ENCODE peak calls at places on chromosomes 5 and 9, in nine cellular contexts. One of them, this sample, is unnamed.

GRCh38 chr9:5631021-5631420 is 2.1 kb downstream of the RIC1 start:
- DNase-seq in A549: no peak
- DNase-seq in transverse colon: no peak
- DNase-seq in pancreas: no peak
- DNase-seq in hypothalamus: no peak
- DNase-seq in lower leg skin: no peak
- DNase-seq in D341Med: no peak
- DNase-seq in iris pigment epithelial cell: peak
- DNase-seq in lower lobe of right lung: no peak
- DNase-seq in this sample: no peak

GRCh38 chr5:111513175-111513520 is 813 bp upstream of the STARD4 start:
- DNase-seq in lower leg skin: no peak
- DNase-seq in D341Med: no peak
- DNase-seq in iris pigment epithelial cell: no peak
- DNase-seq in hypothalamus: no peak
- DNase-seq in pancreas: no peak
- DNase-seq in transverse colon: no peak
- DNase-seq in lower lobe of right lung: no peak
- DNase-seq in A549: no peak
- DNase-seq in this sample: peak

GRCh38 chr9:112170235-112170634 is 4.9 kb downstream of the SUSD1 start:
- DNase-seq in pancreas: no peak
- DNase-seq in D341Med: no peak
- DNase-seq in hypothalamus: no peak
- DNase-seq in iris pigment epithelial cell: peak
- DNase-seq in lower leg skin: no peak
- DNase-seq in lower lobe of right lung: peak
- DNase-seq in A549: no peak
- DNase-seq in transverse colon: peak
- DNase-seq in this sample: no peak

GRCh38 chr9:130898552-130898852 is 1.9 kb upstream of the QRFP start:
- DNase-seq in D341Med: no peak
- DNase-seq in transverse colon: peak
- DNase-seq in lower leg skin: no peak
- DNase-seq in A549: no peak
- DNase-seq in pancreas: no peak
- DNase-seq in iris pigment epithelial cell: no peak
- DNase-seq in lower lobe of right lung: no peak
- DNase-seq in hypothalamus: no peak
- DNase-seq in this sample: no peak

GRCh38 chr5:7385681-7386080 is 10.3 kb upstream of the ADCY2 start:
- DNase-seq in transverse colon: no peak
- DNase-seq in pancreas: no peak
- DNase-seq in lower lobe of right lung: no peak
- DNase-seq in D341Med: no peak
- DNase-seq in hypothalamus: no peak
- DNase-seq in iris pigment epithelial cell: no peak
- DNase-seq in lower leg skin: no peak
- DNase-seq in A549: no peak
- DNase-seq in this sample: peak

GRCh38 chr5:104347119-104347708 is 784.6 kb upstream of the NUDT12 start:
- DNase-seq in lower lobe of right lung: no peak
- DNase-seq in iris pigment epithelial cell: peak
- DNase-seq in hypothalamus: no peak
- DNase-seq in D341Med: peak
- DNase-seq in pancreas: no peak
- DNase-seq in lower leg skin: no peak
- DNase-seq in transverse colon: no peak
- DNase-seq in A549: no peak
- DNase-seq in this sample: peak

GRCh38 chr9:134442087-134442470 is 115.8 kb downstream of the RXRA start:
- DNase-seq in pancreas: peak
- DNase-seq in hypothalamus: no peak
- DNase-seq in transverse colon: no peak
- DNase-seq in A549: no peak
- DNase-seq in lower lobe of right lung: no peak
- DNase-seq in iris pigment epithelial cell: peak
- DNase-seq in D341Med: no peak
- DNase-seq in lower leg skin: peak
- DNase-seq in this sample: no peak

GRCh38 chr5:108028411-108028810 is 353.5 kb downstream of the FBXL17 start:
- DNase-seq in iris pigment epithelial cell: peak
- DNase-seq in D341Med: no peak
- DNase-seq in transverse colon: no peak
- DNase-seq in pancreas: no peak
- DNase-seq in hypothalamus: no peak
- DNase-seq in A549: no peak
- DNase-seq in lower leg skin: no peak
- DNase-seq in lower lobe of right lung: no peak
- DNase-seq in this sample: peak

GRCh38 chr9:123929177-123929869 is 603 bp downstream of the DENND1A start:
- DNase-seq in iris pigment epithelial cell: no peak
- DNase-seq in lower leg skin: peak
- DNase-seq in A549: no peak
- DNase-seq in D341Med: peak
- DNase-seq in lower lobe of right lung: peak
- DNase-seq in hypothalamus: peak
- DNase-seq in transverse colon: peak
- DNase-seq in pancreas: peak
- DNase-seq in this sample: peak

GRCh38 chr9:35566417-35566816 is 38.6 kb upstream of the TESK1 start:
- DNase-seq in iris pigment epithelial cell: no peak
- DNase-seq in lower lobe of right lung: no peak
- DNase-seq in D341Med: no peak
- DNase-seq in lower leg skin: no peak
- DNase-seq in A549: no peak
- DNase-seq in transverse colon: no peak
- DNase-seq in pancreas: no peak
- DNase-seq in hypothalamus: no peak
- DNase-seq in this sample: no peak

GRCh38 chr9:111700776-111701175 is 39.4 kb downstream of the GNG10 start:
- DNase-seq in transverse colon: peak
- DNase-seq in hypothalamus: no peak
- DNase-seq in pancreas: no peak
- DNase-seq in A549: no peak
- DNase-seq in D341Med: no peak
- DNase-seq in lower leg skin: no peak
- DNase-seq in lower lobe of right lung: no peak
- DNase-seq in iris pigment epithelial cell: no peak
- DNase-seq in this sample: no peak

GRCh38 chr9:120109242-120109641 is 470.7 kb downstream of the CDK5RAP2 start:
- DNase-seq in hypothalamus: no peak
- DNase-seq in lower leg skin: no peak
- DNase-seq in transverse colon: no peak
- DNase-seq in iris pigment epithelial cell: no peak
- DNase-seq in lower lobe of right lung: no peak
- DNase-seq in A549: peak
- DNase-seq in D341Med: peak
- DNase-seq in pancreas: no peak
- DNase-seq in this sample: peak

GRCh38 chr5:14450055-14450524 is 131.5 kb upstream of the OTULINL start:
- DNase-seq in pancreas: no peak
- DNase-seq in A549: no peak
- DNase-seq in hypothalamus: no peak
- DNase-seq in lower lobe of right lung: no peak
- DNase-seq in iris pigment epithelial cell: peak
- DNase-seq in D341Med: no peak
- DNase-seq in lower leg skin: peak
- DNase-seq in transverse colon: no peak
- DNase-seq in this sample: no peak

GRCh38 chr5:78922879-78923621 is 62.1 kb downstream of the ARSB start:
- DNase-seq in lower leg skin: no peak
- DNase-seq in lower lobe of right lung: no peak
- DNase-seq in iris pigment epithelial cell: no peak
- DNase-seq in hypothalamus: no peak
- DNase-seq in D341Med: no peak
- DNase-seq in A549: no peak
- DNase-seq in pancreas: no peak
- DNase-seq in transverse colon: no peak
- DNase-seq in this sample: no peak

GRCh38 chr9:79685576-79685975 is 113.8 kb downstream of the TLE4 start:
- DNase-seq in hypothalamus: no peak
- DNase-seq in pancreas: no peak
- DNase-seq in transverse colon: no peak
- DNase-seq in iris pigment epithelial cell: peak
- DNase-seq in lower lobe of right lung: no peak
- DNase-seq in D341Med: no peak
- DNase-seq in A549: no peak
- DNase-seq in lower leg skin: no peak
- DNase-seq in this sample: no peak

GRCh38 chr5:40308867-40309266 is 370.8 kb upstream of the PTGER4 start:
- DNase-seq in lower leg skin: no peak
- DNase-seq in D341Med: no peak
- DNase-seq in iris pigment epithelial cell: no peak
- DNase-seq in lower lobe of right lung: no peak
- DNase-seq in A549: no peak
- DNase-seq in pancreas: no peak
- DNase-seq in hypothalamus: no peak
- DNase-seq in transverse colon: no peak
- DNase-seq in this sample: no peak

GRCh38 chr9:138024831-138025291 is 147.3 kb downstream of the CACNA1B start:
- DNase-seq in pancreas: no peak
- DNase-seq in transverse colon: no peak
- DNase-seq in A549: no peak
- DNase-seq in hypothalamus: no peak
- DNase-seq in lower leg skin: peak
- DNase-seq in lower lobe of right lung: peak
- DNase-seq in iris pigment epithelial cell: no peak
- DNase-seq in D341Med: no peak
- DNase-seq in this sample: no peak

GRCh38 chr9:134983094-134983493 is 65.4 kb upstream of the FCN1 start:
- DNase-seq in transverse colon: no peak
- DNase-seq in iris pigment epithelial cell: no peak
- DNase-seq in D341Med: no peak
- DNase-seq in lower lobe of right lung: peak
- DNase-seq in pancreas: no peak
- DNase-seq in hypothalamus: no peak
- DNase-seq in lower leg skin: peak
- DNase-seq in A549: no peak
- DNase-seq in this sample: peak

GRCh38 chr5:134539732-134540131 is 14.3 kb downstream of the JADE2 start:
- DNase-seq in D341Med: peak
- DNase-seq in transverse colon: no peak
- DNase-seq in iris pigment epithelial cell: no peak
- DNase-seq in lower lobe of right lung: no peak
- DNase-seq in hypothalamus: no peak
- DNase-seq in A549: no peak
- DNase-seq in pancreas: no peak
- DNase-seq in lower leg skin: no peak
- DNase-seq in this sample: no peak

GRCh38 chr9:93650448-93650847 is 74.1 kb downstream of the PHF2 start:
- DNase-seq in iris pigment epithelial cell: no peak
- DNase-seq in D341Med: no peak
- DNase-seq in transverse colon: peak
- DNase-seq in hypothalamus: no peak
- DNase-seq in lower leg skin: peak
- DNase-seq in A549: no peak
- DNase-seq in lower lobe of right lung: peak
- DNase-seq in pancreas: no peak
- DNase-seq in this sample: no peak

GRCh38 chr5:178187014-178187413 is at the start of gene GMCL2:
- DNase-seq in lower lobe of right lung: no peak
- DNase-seq in A549: no peak
- DNase-seq in transverse colon: no peak
- DNase-seq in lower leg skin: no peak
- DNase-seq in hypothalamus: no peak
- DNase-seq in pancreas: no peak
- DNase-seq in iris pigment epithelial cell: no peak
- DNase-seq in D341Med: no peak
- DNase-seq in this sample: no peak

GRCh38 chr5:122183098-122183794 is 53.9 kb downstream of the ZNF474 start:
- DNase-seq in A549: no peak
- DNase-seq in pancreas: peak
- DNase-seq in transverse colon: peak
- DNase-seq in hypothalamus: peak
- DNase-seq in lower leg skin: peak
- DNase-seq in lower lobe of right lung: peak
- DNase-seq in D341Med: no peak
- DNase-seq in iris pigment epithelial cell: peak
- DNase-seq in this sample: no peak

GRCh38 chr9:133976888-133977287 is 15.2 kb downstream of the VAV2 start:
- DNase-seq in iris pigment epithelial cell: no peak
- DNase-seq in D341Med: no peak
- DNase-seq in transverse colon: no peak
- DNase-seq in pancreas: peak
- DNase-seq in hypothalamus: no peak
- DNase-seq in A549: no peak
- DNase-seq in lower lobe of right lung: peak
- DNase-seq in lower leg skin: no peak
- DNase-seq in this sample: no peak

GRCh38 chr5:13359326-13359725 is 585.2 kb downstream of the DNAH5 start:
- DNase-seq in hypothalamus: no peak
- DNase-seq in D341Med: no peak
- DNase-seq in A549: no peak
- DNase-seq in transverse colon: no peak
- DNase-seq in lower leg skin: no peak
- DNase-seq in iris pigment epithelial cell: peak
- DNase-seq in pancreas: no peak
- DNase-seq in lower lobe of right lung: no peak
- DNase-seq in this sample: no peak

GRCh38 chr5:98749046-98749445 is 24.4 kb upstream of the RGMB start:
- DNase-seq in hypothalamus: no peak
- DNase-seq in D341Med: no peak
- DNase-seq in lower lobe of right lung: no peak
- DNase-seq in transverse colon: no peak
- DNase-seq in A549: no peak
- DNase-seq in iris pigment epithelial cell: no peak
- DNase-seq in lower leg skin: no peak
- DNase-seq in pancreas: no peak
- DNase-seq in this sample: no peak

GRCh38 chr5:67353500-67353931 is 156.9 kb upstream of the CD180 start:
- DNase-seq in A549: no peak
- DNase-seq in iris pigment epithelial cell: peak
- DNase-seq in lower lobe of right lung: no peak
- DNase-seq in D341Med: no peak
- DNase-seq in transverse colon: peak
- DNase-seq in lower leg skin: no peak
- DNase-seq in hypothalamus: no peak
- DNase-seq in pancreas: no peak
- DNase-seq in this sample: no peak

This sample was measured in NCI-H82.